ENCODE peak calls at places on chromosomes 7 and 10, in six cellular contexts. P is NCI-H1105, F is CD14-positive monocyte, N is GM06990, E is brain microvascular endothelial cell, J is T-helper 9 cell. D is an unnamed sample.

GRCh38 chr7:34851431-34851830 is 185.9 kb downstream of the DPY19L1 start:
- DNase-seq in N (no peak), P (no peak), F (no peak), J (no peak), E (no peak), D (no peak)

GRCh38 chr7:73988197-73988596 is 39.8 kb upstream of the ELN start:
- DNase-seq in J (no peak), E (no peak), F (no peak), P (no peak), N (no peak), D (no peak)

GRCh38 chr7:103307487-103308231 is 10.4 kb downstream of the PMPCB start:
- DNase-seq in P (no peak), J (no peak), E (no peak), F (no peak), N (no peak), D (no peak)

GRCh38 chr7:151131622-151132293 is 35.7 kb downstream of the GBX1 start:
- DNase-seq in F (no peak), N (no peak), J (no peak), E (no peak), P (no peak), D (no peak)

GRCh38 chr10:71893920-71894319 is 42.9 kb upstream of the PSAP start:
- DNase-seq in J (no peak), F (no peak), P (no peak), N (no peak), E (no peak), D (no peak)

GRCh38 chr10:52335665-52336064 is 21.6 kb downstream of the DKK1 start:
- DNase-seq in J (no peak), N (no peak), F (no peak), P (no peak), E (no peak), D (no peak)

GRCh38 chr10:98172073-98172472 is 37.6 kb downstream of the R3HCC1L start:
- DNase-seq in F (no peak), P (no peak), J (no peak), N (no peak), E (no peak), D (no peak)

GRCh38 chr7:133940368-133940767 is 186.8 kb upstream of the LRGUK start:
- DNase-seq in F (no peak), E (no peak), P (no peak), J (no peak), N (no peak), D (no peak)

GRCh38 chr10:110492069-110492782 is 5.5 kb upstream of the DUSP5 start:
- DNase-seq in F (peak; percentile 43), N (no peak), P (no peak), J (no peak), E (no peak), D (no peak)

GRCh38 chr10:70803768-70804423 is 11.9 kb upstream of the SGPL1 start:
- DNase-seq in J (no peak), N (no peak), F (no peak), P (peak; percentile 78), E (no peak), D (no peak)

D was measured in LoVo.